ENCODE peak calls at places on chromosome 9, in seven cellular contexts. K is body of pancreas, F is GM12878, Q is A549, T is endothelial cell of umbilical vein, D is prostate gland, O is sigmoid colon. P is an unnamed sample.
A peak's percentile ranks its signal among the peaks of the same experiment; 100 is the strongest.

GRCh38 chr9:91682806-91683205 is 259.2 kb upstream of the NFIL3 start:
- DNase-seq in K (no peak), F (no peak), Q (no peak), T (no peak), D (no peak), O (no peak), P (no peak)

GRCh38 chr9:114077162-114077837 is 800 bp downstream of the AMBP start:
- DNase-seq in K (no peak), F (no peak), Q (no peak), T (no peak), D (no peak), O (no peak), P (no peak)

GRCh38 chr9:110220809-110221208 is 12.8 kb upstream of the C9orf152 start:
- DNase-seq in K (no peak), F (no peak), Q (no peak), T (no peak), D (no peak), O (no peak), P (no peak)

GRCh38 chr9:98488578-98489312 is 220.0 kb downstream of the GABBR2 start:
- DNase-seq in K (no peak), F (no peak), Q (peak; percentile 38), T (no peak), D (no peak), O (no peak), P (no peak)

GRCh38 chr9:71592400-71592799 is 175.9 kb downstream of the CEMIP2 start:
- DNase-seq in K (no peak), F (no peak), Q (no peak), T (no peak), D (no peak), O (no peak), P (no peak)

GRCh38 chr9:33924978-33925797 is 108.2 kb downstream of the UBE2R2 start:
- DNase-seq in K (peak; percentile 66), F (no peak), Q (peak; percentile 63), T (peak; percentile 61), D (peak; percentile 51), O (no peak), P (peak; percentile 67)

GRCh38 chr9:2271426-2271825 is 256.3 kb downstream of the SMARCA2 start:
- DNase-seq in K (peak; percentile 19), F (peak; percentile 37), Q (peak; percentile 39), T (peak; percentile 66), D (no peak), O (no peak), P (no peak)

GRCh38 chr9:7500521-7500920 is 299.1 kb downstream of the DMAC1 start:
- DNase-seq in K (no peak), F (no peak), Q (no peak), T (no peak), D (no peak), O (no peak), P (no peak)

GRCh38 chr9:28651050-28651722 is 1077.9 kb upstream of the C9orf72 start:
- DNase-seq in K (no peak), F (no peak), Q (no peak), T (no peak), D (no peak), O (no peak), P (no peak)

GRCh38 chr9:83006378-83006777 is 56.6 kb downstream of the RASEF start:
- DNase-seq in K (no peak), F (peak; percentile 1), Q (no peak), T (no peak), D (no peak), O (no peak), P (no peak)

GRCh38 chr9:8825600-8826147 is 1026.1 kb upstream of the DMAC1 start:
- DNase-seq in K (no peak), F (no peak), Q (no peak), T (no peak), D (no peak), O (no peak), P (no peak)
- H3K4me3 ChIP-seq in K (no peak overlapping the region), F (no peak overlapping the region), Q (no peak overlapping the region), T (no peak overlapping the region), D (no peak overlapping the region), O (no peak overlapping the region), P (no peak overlapping the region)

GRCh38 chr9:136644593-136645342 is 17.9 kb upstream of the EGFL7 start:
- DNase-seq in K (peak; percentile 41), F (no peak), Q (no peak), T (peak; percentile 88), D (peak; percentile 59), O (peak; percentile 85), P (peak; percentile 52)
- TF ChIP-seq POLR2A in K (peak; percentile 55), F (no peak), Q (no peak), T (peak; percentile 72), D (no peak), O (peak; percentile 26), P (no peak)

DNA sequence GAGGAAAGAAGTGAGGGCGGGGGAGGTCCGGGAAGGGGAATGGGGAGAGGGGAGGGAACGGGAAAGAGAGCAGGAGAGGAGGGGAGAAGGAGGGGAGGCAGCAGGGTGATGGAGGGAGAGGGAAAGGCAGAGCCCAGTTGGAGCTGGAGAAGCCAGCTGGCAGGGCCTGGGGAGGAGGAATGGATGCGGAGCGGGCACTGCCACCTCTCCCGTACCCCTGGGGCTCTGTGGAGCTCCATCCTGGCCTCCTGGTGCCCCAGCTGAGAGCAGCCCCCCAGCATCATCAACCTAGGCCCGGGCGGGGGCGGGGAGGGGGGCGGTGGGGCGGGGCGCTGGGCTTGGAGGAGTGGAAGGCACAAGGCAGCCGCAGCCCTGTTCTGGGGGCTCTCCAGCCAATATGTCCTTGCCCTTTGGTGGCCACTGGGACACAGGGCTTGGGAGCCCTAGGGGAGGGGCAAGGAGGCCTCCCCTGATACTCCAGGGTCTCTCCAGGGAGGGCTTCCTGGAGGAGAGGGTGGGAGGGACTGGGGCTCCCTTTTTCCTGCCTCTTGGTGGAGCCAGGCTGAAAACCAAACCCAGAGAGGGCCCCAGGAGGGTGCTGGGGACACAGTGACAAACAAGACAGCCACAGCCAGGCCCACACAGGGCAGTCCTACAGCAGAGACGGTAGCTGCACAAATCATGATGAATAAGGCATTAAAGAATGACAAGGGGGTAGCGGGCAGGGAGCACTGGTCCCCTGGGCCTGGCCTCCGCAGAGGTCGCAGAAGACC is 123.7 kb downstream of the C9orf50 start:
- DNase-seq in K (peak; percentile 56), F (no peak), Q (no peak), T (peak; percentile 15), D (no peak), O (peak; percentile 83), P (no peak)
- H3K4me3 ChIP-seq in K (peak overlapping the region; percentile 46), F (no peak overlapping the region), Q (peak overlapping the region; percentile 63), T (peak overlapping the region; percentile 26), D (peak overlapping the region; percentile 55), O (peak overlapping the region; percentile 61), P (peak overlapping the region; percentile 65)

GRCh38 chr9:129384138-129384886 is 206.3 kb upstream of the IER5L start:
- DNase-seq in K (no peak), F (no peak), Q (no peak), T (no peak), D (no peak), O (peak; percentile 39), P (no peak)

GRCh38 chr9:129384887-129385614 is 207.0 kb upstream of the IER5L start:
- DNase-seq in K (no peak), F (no peak), Q (no peak), T (no peak), D (no peak), O (peak; percentile 60), P (no peak)

GRCh38 chr9:129383005-129383414 is 204.9 kb upstream of the IER5L start:
- DNase-seq in K (peak; percentile 96), F (no peak), Q (no peak), T (no peak), D (peak; percentile 92), O (peak; percentile 76), P (peak; percentile 92)

GRCh38 chr9:129382281-129383004 is 204.4 kb upstream of the IER5L start:
- DNase-seq in K (peak; percentile 49), F (no peak), Q (no peak), T (no peak), D (no peak), O (peak; percentile 72), P (no peak)

DNA sequence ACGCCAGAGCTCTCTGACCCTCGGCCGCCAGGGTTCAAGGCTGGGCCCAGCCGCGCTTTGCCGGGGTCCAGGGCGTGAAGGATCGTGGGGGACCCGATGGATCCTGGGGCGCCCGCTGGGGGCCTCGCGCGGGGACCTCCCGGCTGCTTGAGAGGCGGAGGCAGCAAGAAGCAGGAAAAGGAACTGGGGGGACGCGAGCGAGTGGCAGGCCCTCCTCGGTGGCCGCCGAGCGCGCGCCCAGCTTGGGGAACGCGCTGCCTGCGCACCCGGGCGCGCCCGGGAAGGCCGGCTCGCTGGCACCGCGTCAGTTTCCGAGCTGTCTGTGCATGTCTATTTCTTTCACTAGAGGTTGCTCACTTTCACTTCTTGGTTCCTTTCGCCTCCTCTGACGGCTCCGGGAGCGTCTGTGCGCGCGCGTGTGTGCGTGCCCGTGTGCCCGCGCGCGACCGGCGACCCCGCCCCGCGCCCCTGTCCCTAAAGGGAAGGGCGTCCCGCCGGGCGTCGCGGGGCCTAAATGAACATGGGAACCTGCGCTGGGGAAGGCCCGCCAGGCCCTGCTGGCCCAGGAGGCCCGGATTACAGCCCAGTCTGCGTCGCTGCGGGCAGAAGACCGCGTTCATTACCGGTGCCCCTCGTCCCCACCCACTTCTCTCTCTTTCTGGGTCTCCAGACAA is 205.5 kb upstream of the IER5L start:
- DNase-seq in K (peak; percentile 81), F (peak; percentile 38), Q (no peak), T (peak; percentile 47), D (peak; percentile 88), O (peak; percentile 92), P (peak; percentile 84)
- TF ChIP-seq POLR2A in K (peak; percentile 62), F (peak; percentile 62), Q (no peak), T (peak; percentile 29), D (peak; percentile 52), O (no peak), P (no peak)

DNA sequence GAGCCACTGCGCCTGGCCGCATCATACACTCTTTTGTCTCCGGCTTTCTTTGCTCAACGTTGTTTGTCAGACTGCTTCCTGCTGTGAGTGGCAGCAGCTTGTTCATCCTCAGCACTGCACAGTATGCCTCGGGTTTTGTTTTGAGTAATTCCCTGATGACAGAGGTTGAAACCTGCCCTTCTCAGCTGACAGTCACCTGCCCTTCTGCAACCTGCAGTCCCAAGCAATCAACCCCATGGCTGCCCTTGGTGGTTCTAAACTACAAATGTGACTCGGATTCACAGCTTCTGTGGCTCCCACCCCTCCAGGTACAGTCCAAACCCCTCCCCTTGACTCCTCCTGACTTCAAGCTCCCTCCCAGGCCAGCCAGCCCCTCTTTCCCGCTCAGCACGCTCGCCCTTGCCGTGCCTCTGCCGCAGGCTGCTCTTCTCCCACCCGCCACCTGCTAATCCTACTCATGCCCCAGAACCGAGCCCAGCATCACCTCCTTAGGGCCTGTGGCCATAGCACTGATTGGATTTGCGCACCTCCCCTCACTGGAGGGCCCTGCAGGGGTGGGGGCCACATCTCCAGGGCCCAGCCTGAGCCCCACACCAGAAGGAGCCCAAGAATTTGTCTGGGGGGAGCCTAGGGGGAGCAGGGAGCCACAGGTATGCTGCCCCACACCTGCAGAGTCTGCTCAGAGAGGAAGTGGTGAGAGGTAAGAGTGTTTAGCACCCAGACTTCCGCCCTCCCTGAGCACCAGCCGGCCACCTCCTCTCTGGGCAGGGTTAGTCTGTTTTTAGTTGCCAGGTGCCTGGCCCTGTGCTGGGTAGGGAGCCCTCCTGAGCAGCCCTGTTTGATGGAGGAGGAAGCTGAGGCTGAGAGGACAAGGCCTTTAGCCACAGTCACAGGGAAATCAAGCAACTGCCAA is 10.1 kb downstream of the EEIG1 start:
- DNase-seq in K (no peak), F (peak; percentile 95), Q (no peak), T (no peak), D (no peak), O (peak; percentile 62), P (no peak)
- H3K4me3 ChIP-seq in K (no peak overlapping the region), F (peak overlapping the region; percentile 50), Q (no peak overlapping the region), T (no peak overlapping the region), D (no peak overlapping the region), O (no peak overlapping the region), P (peak overlapping the region; percentile 91)